ENCODE peak calls at places on chromosomes 12 and 14, in four cellular contexts. F, D, J and W are unnamed samples.

GRCh38 chr12:52646613-52647012 is 5.4 kb downstream of the KRT2 start:
- DNase-seq in F (no peak), J (no peak), D (no peak), W (no peak)

GRCh38 chr12:57726151-57726883 is 12.2 kb downstream of the AGAP2 start:
- DNase-seq in J (peak), F (peak), D (no peak), W (no peak)

GRCh38 chr14:74014299-74014698 is 4.8 kb downstream of the ENTPD5 start:
- DNase-seq in F (no peak), J (peak), D (no peak), W (no peak)

GRCh38 chr12:124022161-124022560 is 49.1 kb downstream of the ZNF664 start:
- DNase-seq in D (no peak), F (no peak), J (no peak), W (no peak)

GRCh38 chr12:41699658-41700057 is 445.0 kb downstream of the GXYLT1 start:
- DNase-seq in F (no peak), J (no peak), D (no peak), W (no peak)

GRCh38 chr12:130977759-130978127 is 24.0 kb downstream of the ADGRD1 start:
- DNase-seq in F (no peak), D (no peak), J (no peak), W (no peak)

GRCh38 chr12:116720129-116720528 is 17.7 kb downstream of the SPRING1 start:
- DNase-seq in J (no peak), F (no peak), D (no peak), W (no peak)

GRCh38 chr12:127162902-127163301 is 1104.1 kb upstream of the TMEM132C start:
- DNase-seq in F (peak), J (peak), D (peak), W (peak)

GRCh38 chr14:22819191-22819988 is 4.2 kb upstream of the SLC7A7 start:
- DNase-seq in D (no peak), F (peak), J (peak), W (no peak)

GRCh38 chr14:68631691-68632590 is 160.9 kb downstream of the ZFP36L1 start:
- DNase-seq in F (no peak), D (no peak), J (no peak), W (no peak)
- TF ChIP-seq ELK1 in F (no peak), D (no peak), J (no peak), W (no peak)

GRCh38 chr12:6584293-6584692 is 16.2 kb upstream of the NOP2 start:
- DNase-seq in F (no peak), J (no peak), D (no peak), W (no peak)

GRCh38 chr12:6582959-6583358 is 14.9 kb upstream of the NOP2 start:
- DNase-seq in D (no peak), F (no peak), J (no peak), W (no peak)

DNA sequence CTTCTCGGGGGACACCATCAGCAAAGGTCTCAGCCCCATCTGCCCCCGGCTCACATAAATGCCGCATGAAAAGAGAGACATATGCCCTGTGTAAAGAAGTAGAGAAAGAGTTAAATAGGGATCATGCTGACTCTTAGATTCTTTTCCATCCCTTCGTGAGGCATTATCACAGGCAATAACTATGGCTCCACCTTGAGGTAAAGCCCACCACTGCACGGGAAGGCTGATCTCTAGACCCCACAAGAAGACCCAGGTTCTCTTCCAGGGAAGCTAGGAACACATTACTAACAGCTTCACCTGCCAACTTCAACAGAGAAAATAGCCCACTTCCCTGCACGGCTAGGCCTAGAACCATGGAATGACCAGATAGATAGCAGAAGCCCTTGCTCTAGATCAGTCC is 14.1 kb upstream of the NOP2 start:
- DNase-seq in D (no peak), J (peak), F (no peak), W (no peak)
- TF ChIP-seq ELK1 in D (no peak), J (no peak), F (no peak), W (no peak)

GRCh38 chr14:49895480-49895879 is 2.6 kb downstream of the ARF6 start:
- DNase-seq in D (no peak), J (no peak), F (no peak), W (no peak)
- TF ChIP-seq ELK1 in D (no peak), J (no peak), F (no peak), W (no peak)

GRCh38 chr12:96850676-96851075 is 56.4 kb upstream of the NEDD1 start:
- DNase-seq in D (no peak), F (no peak), J (no peak), W (no peak)
- TF ChIP-seq ELK1 in D (no peak), F (no peak), J (no peak), W (no peak)

GRCh38 chr12:45407188-45407850 is 191.4 kb downstream of the ANO6 start:
- DNase-seq in F (peak), D (no peak), J (no peak), W (peak)

GRCh38 chr12:45402288-45402687 is 186.4 kb downstream of the ANO6 start:
- DNase-seq in D (no peak), J (no peak), F (peak), W (no peak)

GRCh38 chr12:45409966-45410365 is 194.1 kb downstream of the ANO6 start:
- DNase-seq in F (peak), D (no peak), J (no peak), W (no peak)

DNA sequence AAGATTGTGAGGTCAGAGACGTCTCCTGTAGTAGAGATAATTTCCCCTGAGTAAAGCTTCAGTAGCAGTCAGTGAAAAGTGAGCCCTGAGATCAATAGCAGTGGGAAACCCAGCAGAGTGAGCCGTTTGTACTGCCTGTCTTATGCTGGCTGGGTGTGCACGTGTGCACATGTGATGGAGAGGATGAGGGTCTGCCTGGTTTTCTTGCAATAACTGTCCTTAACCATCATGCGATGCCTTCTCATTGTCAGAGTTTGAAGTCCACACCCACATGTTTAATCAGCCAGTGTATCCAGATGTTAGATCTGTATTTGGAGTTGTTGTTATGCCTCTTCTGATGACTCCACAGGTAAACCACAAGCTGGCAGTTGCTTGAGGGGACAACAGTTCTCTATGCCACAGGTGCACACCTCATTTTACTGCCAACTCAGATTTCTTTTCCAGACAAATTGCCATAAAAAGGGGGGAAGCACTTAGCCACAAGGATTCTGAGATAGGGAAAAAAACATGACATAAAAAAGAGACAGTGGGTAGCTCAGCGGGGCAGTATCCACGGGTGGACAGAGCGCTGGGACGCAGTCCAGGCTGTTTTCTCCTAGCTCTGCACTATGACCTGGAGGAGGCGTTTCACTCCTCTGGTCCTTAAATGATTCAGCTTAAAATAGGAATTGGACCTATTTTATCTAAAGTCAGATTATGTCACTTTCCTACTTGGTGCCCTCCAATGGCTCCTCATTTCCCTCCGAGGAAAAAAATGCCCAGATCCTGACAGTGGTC is 192.3 kb downstream of the ANO6 start:
- DNase-seq in F (no peak), J (no peak), D (no peak), W (no peak)
- TF ChIP-seq ELK1 in F (no peak), J (no peak), D (no peak), W (no peak)

GRCh38 chr14:76985021-76985420 is 43.5 kb downstream of the IRF2BPL start:
- DNase-seq in D (no peak), F (peak), J (no peak), W (no peak)

GRCh38 chr14:76984297-76984696 is 44.2 kb downstream of the IRF2BPL start:
- DNase-seq in D (no peak), J (no peak), F (no peak), W (no peak)

GRCh38 chr14:76986261-76986565 is 42.3 kb downstream of the IRF2BPL start:
- DNase-seq in D (no peak), J (no peak), F (no peak), W (no peak)

GRCh38 chr14:76987956-76988520 is 40.5 kb downstream of the IRF2BPL start:
- DNase-seq in F (no peak), D (no peak), J (no peak), W (no peak)

GRCh38 chr14:76985540-76986260 is 42.8 kb downstream of the IRF2BPL start:
- DNase-seq in F (peak), J (peak), D (no peak), W (no peak)
- TF ChIP-seq ELK1 in F (no peak), J (no peak), D (no peak), W (no peak)

GRCh38 chr14:92561906-92562489 is 48.4 kb downstream of the RIN3 start:
- DNase-seq in D (no peak), J (no peak), F (no peak), W (no peak)

GRCh38 chr14:92565040-92565717 is 51.6 kb downstream of the RIN3 start:
- DNase-seq in J (peak), F (no peak), D (no peak), W (no peak)

GRCh38 chr14:92563359-92563758 is 49.8 kb downstream of the RIN3 start:
- DNase-seq in J (no peak), F (peak), D (peak), W (no peak)

GRCh38 chr14:92565718-92566115 is 52.1 kb downstream of the RIN3 start:
- DNase-seq in F (no peak), J (no peak), D (no peak), W (no peak)

GRCh38 chr14:92564361-92565039 is 50.9 kb downstream of the RIN3 start:
- DNase-seq in F (no peak), D (no peak), J (no peak), W (no peak)
- TF ChIP-seq ELK1 in F (no peak), D (no peak), J (no peak), W (no peak)

GRCh38 chr12:2360630-2361170 is 307.9 kb downstream of the CACNA1C start:
- DNase-seq in F (no peak), D (no peak), J (no peak), W (peak)

GRCh38 chr12:2364566-2365165 is 311.9 kb downstream of the CACNA1C start:
- DNase-seq in D (no peak), J (no peak), F (no peak), W (no peak)

GRCh38 chr12:2358986-2359658 is 306.3 kb downstream of the CACNA1C start:
- DNase-seq in J (no peak), F (no peak), D (no peak), W (no peak)

GRCh38 chr12:2359725-2360629 is 307.2 kb downstream of the CACNA1C start:
- DNase-seq in F (no peak), J (no peak), D (no peak), W (no peak)

DNA sequence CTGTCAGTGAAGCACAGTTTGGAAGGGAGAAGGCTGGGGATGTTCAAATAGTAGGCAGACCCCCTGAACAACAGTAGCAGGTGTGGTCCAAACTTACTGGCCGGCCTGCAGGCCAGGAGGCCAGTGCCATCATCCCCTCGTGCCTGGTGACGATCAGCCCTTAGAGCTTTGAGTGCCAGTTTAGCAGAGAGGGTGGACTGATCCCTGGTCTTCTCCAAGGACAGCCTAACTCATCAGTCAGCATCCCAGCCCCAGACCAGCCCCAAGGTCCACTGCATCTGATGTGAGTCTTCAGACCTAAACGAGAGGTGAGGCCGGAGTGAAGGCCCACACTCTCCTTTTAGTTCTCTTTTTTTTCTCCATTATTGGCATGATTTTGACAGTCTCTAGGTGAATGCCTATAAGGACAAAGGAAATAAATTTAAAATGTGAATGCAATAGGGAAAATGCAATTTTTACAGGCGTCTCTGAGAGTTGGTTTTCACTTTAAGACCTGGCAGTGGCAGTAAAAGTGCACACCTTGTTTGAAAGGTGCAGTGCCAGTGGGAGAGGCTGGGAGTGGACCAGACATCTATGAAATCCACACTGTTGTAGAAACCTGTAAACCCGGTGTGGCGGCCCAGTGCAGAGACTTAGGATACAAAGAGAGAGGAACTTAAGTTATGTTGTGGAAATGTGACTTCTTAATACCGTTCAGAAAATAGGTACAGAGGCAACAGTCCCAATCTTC is 311.2 kb downstream of the CACNA1C start:
- DNase-seq in F (no peak), J (no peak), D (no peak), W (no peak)
- TF ChIP-seq ELK1 in F (no peak), J (no peak), D (no peak), W (no peak)

DNA sequence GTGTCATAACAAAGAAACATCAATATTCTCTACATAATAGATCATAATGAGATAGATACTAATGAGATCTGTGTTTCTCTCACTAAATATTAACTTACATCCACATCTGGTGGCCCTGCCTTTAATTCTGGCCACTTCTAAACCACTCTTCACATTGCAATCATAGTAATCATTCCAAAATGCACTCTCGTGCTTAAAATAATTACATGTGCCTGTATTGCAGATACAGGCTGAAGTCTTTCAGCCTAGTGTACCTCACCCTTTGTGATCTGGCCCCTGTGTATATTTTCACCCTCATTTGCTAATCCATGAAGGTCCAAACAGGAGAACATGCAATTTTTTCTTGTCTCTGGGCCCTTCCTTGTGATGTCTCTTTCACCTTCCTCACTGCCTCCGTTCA is 108.0 kb downstream of the LIN7A start:
- DNase-seq in J (no peak), D (no peak), F (peak), W (no peak)
- TF ChIP-seq ELK1 in J (no peak), D (no peak), F (no peak), W (no peak)

GRCh38 chr12:109258607-109259544 is 50.2 kb downstream of the FOXN4 start:
- DNase-seq in D (no peak), J (no peak), F (no peak), W (no peak)

GRCh38 chr12:109259545-109259895 is 49.6 kb downstream of the FOXN4 start:
- DNase-seq in F (no peak), J (no peak), D (no peak), W (no peak)

GRCh38 chr12:109256011-109256410 is 53.1 kb downstream of the FOXN4 start:
- DNase-seq in D (no peak), J (no peak), F (no peak), W (no peak)

GRCh38 chr12:109255377-109255776 is 53.7 kb downstream of the FOXN4 start:
- DNase-seq in J (peak), F (peak), D (no peak), W (peak)

GRCh38 chr12:109258201-109258600 is 50.9 kb downstream of the FOXN4 start:
- DNase-seq in F (no peak), J (no peak), D (no peak), W (no peak)
- TF ChIP-seq ELK1 in F (no peak), J (no peak), D (no peak), W (no peak)